ENCODE peak calls at places on chromosomes 11 and 22, in eight cellular contexts. One of them, this sample, is unnamed.

GRCh38 chr11:43547900-43548381 is 132.6 kb upstream of the HSD17B12 start:
- DNase-seq in A549: peak
- DNase-seq in colonic mucosa: no peak
- DNase-seq in NCI-H460: no peak
- DNase-seq in CD8-positive, alpha-beta memory T cell: no peak
- DNase-seq in AG04450: no peak
- DNase-seq in NCI-H1436: peak
- DNase-seq in neuronal stem cell: no peak
- DNase-seq in this sample: peak

GRCh38 chr11:26700536-26701235 is 21.2 kb downstream of the SLC5A12 start:
- DNase-seq in NCI-H1436: no peak
- DNase-seq in A549: no peak
- DNase-seq in neuronal stem cell: no peak
- DNase-seq in AG04450: no peak
- DNase-seq in colonic mucosa: no peak
- DNase-seq in CD8-positive, alpha-beta memory T cell: no peak
- DNase-seq in NCI-H460: no peak
- DNase-seq in this sample: no peak

GRCh38 chr11:120413480-120413879 is 77.3 kb downstream of the ARHGEF12 start:
- DNase-seq in neuronal stem cell: no peak
- DNase-seq in A549: no peak
- DNase-seq in NCI-H1436: no peak
- DNase-seq in CD8-positive, alpha-beta memory T cell: no peak
- DNase-seq in NCI-H460: no peak
- DNase-seq in AG04450: peak
- DNase-seq in colonic mucosa: no peak
- DNase-seq in this sample: no peak

GRCh38 chr11:105224859-105225258 is 85.3 kb upstream of the CARD18 start:
- DNase-seq in CD8-positive, alpha-beta memory T cell: no peak
- DNase-seq in AG04450: no peak
- DNase-seq in NCI-H1436: no peak
- DNase-seq in A549: no peak
- DNase-seq in colonic mucosa: no peak
- DNase-seq in neuronal stem cell: no peak
- DNase-seq in NCI-H460: no peak
- DNase-seq in this sample: no peak

GRCh38 chr11:3996651-3997050 is 97.9 kb upstream of the RRM1 start:
- DNase-seq in NCI-H460: no peak
- DNase-seq in colonic mucosa: no peak
- DNase-seq in A549: no peak
- DNase-seq in neuronal stem cell: no peak
- DNase-seq in NCI-H1436: no peak
- DNase-seq in AG04450: no peak
- DNase-seq in CD8-positive, alpha-beta memory T cell: no peak
- DNase-seq in this sample: no peak

GRCh38 chr22:47544696-47545095 is 782.2 kb downstream of the TBC1D22A start:
- DNase-seq in NCI-H460: no peak
- DNase-seq in NCI-H1436: no peak
- DNase-seq in CD8-positive, alpha-beta memory T cell: no peak
- DNase-seq in colonic mucosa: no peak
- DNase-seq in AG04450: no peak
- DNase-seq in neuronal stem cell: no peak
- DNase-seq in A549: no peak
- DNase-seq in this sample: no peak

GRCh38 chr11:15826826-15827225 is 529.5 kb downstream of the SOX6 start:
- DNase-seq in colonic mucosa: peak
- DNase-seq in AG04450: no peak
- DNase-seq in A549: peak
- DNase-seq in neuronal stem cell: peak
- DNase-seq in NCI-H460: peak
- DNase-seq in NCI-H1436: peak
- DNase-seq in CD8-positive, alpha-beta memory T cell: no peak
- DNase-seq in this sample: no peak

GRCh38 chr11:102762414-102762813 is 18.0 kb downstream of the MMP10 start:
- DNase-seq in neuronal stem cell: no peak
- DNase-seq in colonic mucosa: no peak
- DNase-seq in AG04450: no peak
- DNase-seq in NCI-H1436: no peak
- DNase-seq in NCI-H460: no peak
- DNase-seq in CD8-positive, alpha-beta memory T cell: no peak
- DNase-seq in A549: no peak
- DNase-seq in this sample: no peak

GRCh38 chr22:49810363-49811013 is 17.2 kb downstream of the BRD1 start:
- DNase-seq in AG04450: no peak
- DNase-seq in neuronal stem cell: no peak
- DNase-seq in NCI-H460: no peak
- DNase-seq in A549: no peak
- DNase-seq in colonic mucosa: no peak
- DNase-seq in NCI-H1436: no peak
- DNase-seq in CD8-positive, alpha-beta memory T cell: no peak
- DNase-seq in this sample: no peak

GRCh38 chr11:112241486-112241885 is 15.3 kb downstream of the PTS start:
- DNase-seq in AG04450: peak
- DNase-seq in colonic mucosa: no peak
- DNase-seq in neuronal stem cell: no peak
- DNase-seq in NCI-H460: no peak
- DNase-seq in CD8-positive, alpha-beta memory T cell: no peak
- DNase-seq in NCI-H1436: no peak
- DNase-seq in A549: no peak
- DNase-seq in this sample: no peak

GRCh38 chr11:125275905-125276634 is 111.5 kb downstream of the PKNOX2 start:
- DNase-seq in NCI-H460: no peak
- DNase-seq in colonic mucosa: no peak
- DNase-seq in CD8-positive, alpha-beta memory T cell: no peak
- DNase-seq in AG04450: no peak
- DNase-seq in A549: no peak
- DNase-seq in neuronal stem cell: no peak
- DNase-seq in NCI-H1436: no peak
- DNase-seq in this sample: no peak

GRCh38 chr11:119990306-119991021 is 147.4 kb downstream of the TRIM29 start:
- DNase-seq in neuronal stem cell: no peak
- DNase-seq in colonic mucosa: no peak
- DNase-seq in AG04450: no peak
- DNase-seq in NCI-H460: no peak
- DNase-seq in NCI-H1436: no peak
- DNase-seq in A549: no peak
- DNase-seq in CD8-positive, alpha-beta memory T cell: no peak
- DNase-seq in this sample: peak

GRCh38 chr22:24424001-24424900 is 3.1 kb upstream of the ADORA2A start:
- DNase-seq in neuronal stem cell: no peak
- DNase-seq in CD8-positive, alpha-beta memory T cell: peak
- DNase-seq in colonic mucosa: no peak
- DNase-seq in A549: no peak
- DNase-seq in NCI-H1436: no peak
- DNase-seq in NCI-H460: no peak
- DNase-seq in AG04450: no peak
- DNase-seq in this sample: no peak

GRCh38 chr11:2398664-2399355 is 1.7 kb upstream of the TSSC4 start:
- DNase-seq in A549: no peak
- DNase-seq in NCI-H1436: no peak
- DNase-seq in NCI-H460: no peak
- DNase-seq in AG04450: no peak
- DNase-seq in CD8-positive, alpha-beta memory T cell: no peak
- DNase-seq in neuronal stem cell: no peak
- DNase-seq in colonic mucosa: no peak
- DNase-seq in this sample: no peak

GRCh38 chr11:64444838-64445441 is 86.0 kb downstream of the RPS6KA4 start:
- DNase-seq in A549: peak
- DNase-seq in NCI-H460: no peak
- DNase-seq in CD8-positive, alpha-beta memory T cell: no peak
- DNase-seq in neuronal stem cell: no peak
- DNase-seq in NCI-H1436: no peak
- DNase-seq in AG04450: no peak
- DNase-seq in colonic mucosa: no peak
- DNase-seq in this sample: no peak

GRCh38 chr11:105372214-105372613 is 232.6 kb upstream of the CARD18 start:
- DNase-seq in neuronal stem cell: no peak
- DNase-seq in CD8-positive, alpha-beta memory T cell: no peak
- DNase-seq in AG04450: no peak
- DNase-seq in colonic mucosa: no peak
- DNase-seq in NCI-H460: no peak
- DNase-seq in A549: no peak
- DNase-seq in NCI-H1436: no peak
- DNase-seq in this sample: no peak

GRCh38 chr11:113725411-113725810 is 19.3 kb upstream of the TMPRSS5 start:
- DNase-seq in NCI-H460: no peak
- DNase-seq in neuronal stem cell: no peak
- DNase-seq in CD8-positive, alpha-beta memory T cell: no peak
- DNase-seq in A549: no peak
- DNase-seq in colonic mucosa: no peak
- DNase-seq in AG04450: no peak
- DNase-seq in NCI-H1436: no peak
- DNase-seq in this sample: no peak

GRCh38 chr11:74288161-74288560 is 23.3 kb downstream of the P4HA3 start:
- DNase-seq in colonic mucosa: no peak
- DNase-seq in neuronal stem cell: no peak
- DNase-seq in AG04450: peak
- DNase-seq in A549: peak
- DNase-seq in CD8-positive, alpha-beta memory T cell: no peak
- DNase-seq in NCI-H1436: no peak
- DNase-seq in NCI-H460: peak
- DNase-seq in this sample: no peak

This sample was measured in frontal cortex.